ENCODE peak calls at places on chromosome 18, in seven cellular contexts. C is astrocyte of the spinal cord; Y is tibial artery; T is DND-41; N is CD8-positive, alpha-beta T cell; H is ovary; P is astrocyte. U is an unnamed sample.

GRCh38 chr18:77101410-77102245 is 31.0 kb downstream of the MBP start:
- DNase-seq in C (peak; percentile 98), Y (peak; percentile 90), T (peak; percentile 71), N (no peak), H (peak; percentile 80), P (peak; percentile 97), U (peak; percentile 79)

GRCh38 chr18:63339920-63340484 is 20.4 kb upstream of the BCL2 start:
- DNase-seq in C (peak; percentile 40), Y (no peak), T (peak; percentile 55), N (peak; percentile 19), H (peak; percentile 35), P (no peak), U (peak; percentile 66)

GRCh38 chr18:35466815-35467623 is 30.7 kb downstream of the INO80C start:
- DNase-seq in C (no peak), Y (no peak), T (no peak), N (no peak), H (no peak), P (no peak), U (no peak)

GRCh38 chr18:11866764-11867163 is 15.6 kb downstream of the CHMP1B start:
- DNase-seq in C (no peak), Y (peak; percentile 55), T (no peak), N (no peak), H (no peak), P (no peak), U (no peak)

GRCh38 chr18:63664571-63664970 is 2.9 kb upstream of the SERPINB3 start:
- DNase-seq in C (no peak), Y (no peak), T (no peak), N (no peak), H (no peak), P (no peak), U (no peak)

GRCh38 chr18:77765468-77765867 is 515.8 kb downstream of the GALR1 start:
- DNase-seq in C (peak; percentile 2), Y (no peak), T (peak; percentile 37), N (no peak), H (no peak), P (no peak), U (no peak)

GRCh38 chr18:13680612-13681011 is 45.7 kb downstream of the FAM210A start:
- DNase-seq in C (peak; percentile 19), Y (no peak), T (no peak), N (no peak), H (no peak), P (no peak), U (peak; percentile 13)

GRCh38 chr18:59606193-59607175 is 90.7 kb downstream of the CCBE1 start:
- DNase-seq in C (peak; percentile 72), Y (no peak), T (no peak), N (no peak), H (no peak), P (peak; percentile 64), U (no peak)

GRCh38 chr18:28284132-28284531 is 107.2 kb upstream of the CDH2 start:
- DNase-seq in C (peak; percentile 63), Y (no peak), T (no peak), N (no peak), H (no peak), P (peak; percentile 66), U (no peak)

GRCh38 chr18:46097378-46097852 is 681 bp downstream of the ATP5F1A start:
- DNase-seq in C (no peak), Y (no peak), T (peak; percentile 35), N (no peak), H (no peak), P (no peak), U (peak; percentile 50)

GRCh38 chr18:7038330-7038846 is 79.2 kb downstream of the LAMA1 start:
- DNase-seq in C (peak; percentile 88), Y (peak; percentile 91), T (no peak), N (no peak), H (peak; percentile 87), P (peak; percentile 97), U (no peak)

GRCh38 chr18:21194871-21195771 is 46.9 kb upstream of the GREB1L start:
- DNase-seq in C (peak; percentile 51), Y (no peak), T (no peak), N (no peak), H (no peak), P (peak; percentile 36), U (peak; percentile 32)

GRCh38 chr18:13895505-13896033 is 19.8 kb downstream of the MC2R start:
- DNase-seq in C (no peak), Y (no peak), T (peak; percentile 49), N (no peak), H (no peak), P (no peak), U (no peak)

GRCh38 chr18:6598657-6599056 is 130.9 kb upstream of the ARHGAP28 start:
- DNase-seq in C (no peak), Y (no peak), T (no peak), N (no peak), H (no peak), P (no peak), U (no peak)

GRCh38 chr18:31643003-31643402 is 41.4 kb downstream of the B4GALT6 start:
- DNase-seq in C (no peak), Y (no peak), T (no peak), N (no peak), H (no peak), P (peak; percentile 18), U (no peak)

GRCh38 chr18:63111549-63112402 is 207.8 kb downstream of the BCL2 start:
- DNase-seq in C (no peak), Y (no peak), T (no peak), N (no peak), H (no peak), P (no peak), U (peak; percentile 72)

GRCh38 chr18:470661-471501 is 29.6 kb downstream of the COLEC12 start:
- DNase-seq in C (peak; percentile 67), Y (no peak), T (no peak), N (no peak), H (no peak), P (peak; percentile 59), U (no peak)

GRCh38 chr18:47595816-47596501 is 334.5 kb downstream of the SMAD2 start:
- DNase-seq in C (no peak), Y (no peak), T (peak; percentile 8), N (no peak), H (no peak), P (no peak), U (peak; percentile 47)

GRCh38 chr18:59881728-59882685 is 17.8 kb upstream of the PMAIP1 start:
- DNase-seq in C (peak; percentile 91), Y (no peak), T (peak; percentile 58), N (no peak), H (no peak), P (peak; percentile 77), U (peak; percentile 57)

GRCh38 chr18:10530852-10531251 is 5.0 kb downstream of the NAPG start:
- DNase-seq in C (peak; percentile 7), Y (no peak), T (no peak), N (no peak), H (no peak), P (no peak), U (no peak)

GRCh38 chr18:23211146-23211545 is 75.9 kb downstream of the CABLES1 start:
- DNase-seq in C (no peak), Y (no peak), T (no peak), N (no peak), H (no peak), P (no peak), U (no peak)

GRCh38 chr18:10332452-10332851 is 122.0 kb upstream of the APCDD1 start:
- DNase-seq in C (no peak), Y (no peak), T (no peak), N (no peak), H (no peak), P (no peak), U (no peak)

DNA sequence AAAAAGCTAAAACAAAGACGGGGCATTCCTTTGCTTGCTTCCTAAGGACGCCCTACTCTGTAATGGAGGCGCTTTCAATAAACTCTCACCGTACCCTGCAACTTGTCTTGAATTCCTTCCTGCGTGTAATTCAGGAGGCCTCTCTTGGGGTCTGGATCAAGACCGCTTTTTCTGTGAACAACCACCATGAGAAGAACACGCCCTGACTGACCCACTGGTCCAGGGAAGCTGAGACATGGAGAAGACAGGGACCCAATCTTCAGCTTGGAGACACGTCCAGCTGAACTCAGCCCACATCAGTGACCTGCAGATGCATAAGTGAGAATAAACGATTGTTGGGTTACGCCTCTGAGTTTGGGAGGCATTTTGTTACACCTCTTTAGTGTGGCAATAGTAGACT is 7.8 kb upstream of the NARS1 start:
- DNase-seq in C (no peak), Y (no peak), T (no peak), N (no peak), H (no peak), P (no peak), U (no peak)
- TF ChIP-seq CTCF in C (no peak), Y (no peak), T (no peak), N (no peak), H (no peak), P (no peak), U (no peak)

DNA sequence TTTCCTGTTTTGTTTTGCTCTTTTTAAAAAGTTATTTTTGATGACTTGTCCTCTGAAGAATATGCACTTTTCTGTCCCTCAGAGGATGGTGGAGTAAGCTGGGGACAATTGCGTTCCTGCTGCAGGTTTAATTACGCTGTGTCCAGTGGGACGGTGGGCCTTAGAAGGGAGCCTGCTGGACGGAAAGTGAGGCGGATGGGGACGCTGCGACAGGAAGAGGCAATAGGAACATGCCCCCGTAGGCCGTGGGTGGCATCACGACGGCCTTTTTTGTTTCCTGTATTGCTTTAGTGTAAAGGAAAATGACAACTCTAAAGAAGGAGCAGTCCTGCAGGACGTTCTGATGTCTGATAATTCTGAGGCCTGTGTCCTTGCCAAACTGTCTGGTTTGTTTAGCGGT is 121.6 kb downstream of the NFATC1 start:
- DNase-seq in C (no peak), Y (no peak), T (no peak), N (no peak), H (no peak), P (no peak), U (no peak)
- H3K4me3 ChIP-seq in C (no peak overlapping the region), Y (no peak overlapping the region), T (no peak overlapping the region), N (peak overlapping the region; percentile 15), H (no peak overlapping the region), P (no peak overlapping the region), U (no peak overlapping the region)

DNA sequence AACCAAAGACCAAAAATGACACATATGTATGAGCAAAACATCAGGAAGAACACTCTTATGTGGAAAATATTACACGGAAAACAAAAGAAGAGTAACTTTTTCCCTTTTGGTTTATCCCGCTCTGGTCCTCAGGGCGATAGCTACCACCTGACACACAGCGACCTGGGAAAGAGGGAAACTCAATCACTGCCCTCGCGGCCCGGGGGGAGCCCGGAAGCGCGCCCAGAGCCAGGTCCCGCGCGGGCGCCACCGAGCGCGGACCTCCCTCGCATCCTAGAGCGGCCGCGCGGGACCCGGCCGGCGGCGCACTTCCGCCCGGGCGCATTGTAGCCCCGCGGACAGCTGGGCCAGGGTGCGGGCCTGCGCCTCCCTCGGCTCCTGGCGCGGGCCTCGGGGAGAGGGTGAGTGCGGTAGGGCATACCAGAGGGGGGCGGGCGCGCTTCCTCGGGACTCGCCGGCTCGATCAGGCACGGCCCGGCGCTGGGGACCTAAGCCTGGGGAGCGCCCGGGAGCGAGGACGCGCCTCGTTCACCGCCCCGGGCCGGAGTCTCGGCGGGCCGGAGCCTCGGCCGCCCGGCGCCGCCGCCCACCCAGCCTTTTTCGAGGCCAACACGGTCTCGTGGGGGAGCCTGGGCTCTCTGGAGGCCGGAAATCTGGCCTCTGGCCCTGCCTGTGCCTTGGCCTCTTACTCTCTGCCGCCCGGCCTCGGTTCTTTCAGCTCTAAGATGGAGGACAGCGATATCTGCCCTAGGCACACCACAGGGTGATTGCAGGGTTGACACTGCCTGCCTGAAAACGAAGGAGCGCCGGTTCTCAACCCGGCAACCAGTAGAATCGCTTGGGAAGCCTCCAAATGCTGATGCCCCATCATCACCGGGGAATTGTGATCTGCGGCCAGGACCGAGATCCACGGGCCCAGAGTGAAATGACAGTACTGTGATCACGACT is at the start of gene ELAC1:
- DNase-seq in C (peak; percentile 78), Y (peak; percentile 84), T (peak; percentile 72), N (peak; percentile 57), H (peak; percentile 81), P (peak; percentile 68), U (peak; percentile 90)
- TF ChIP-seq CTCF in C (no peak), Y (no peak), T (no peak), N (no peak), H (peak; percentile 27), P (no peak), U (no peak)

GRCh38 chr18:30386624-30387023 is 655.9 kb downstream of the DSC3 start:
- DNase-seq in C (no peak), Y (no peak), T (no peak), N (no peak), H (no peak), P (no peak), U (no peak)
- H3K4me3 ChIP-seq in C (no peak overlapping the region), Y (no peak overlapping the region), T (no peak overlapping the region), N (no peak overlapping the region), H (no peak overlapping the region), P (no peak overlapping the region), U (no peak overlapping the region)